ENCODE peak calls at places on chromosomes 7 and 10, in four cellular contexts. Z is thoracic aorta, K is bronchial epithelial cell, R is epithelial cell of esophagus. G is an unnamed sample.

GRCh38 chr10:59968705-59969104 is 62.3 kb upstream of the CCDC6 start:
- DNase-seq in R (peak), Z (no peak), K (no peak), G (no peak)

GRCh38 chr10:36018996-36019395 is 376.9 kb upstream of the FZD8 start:
- DNase-seq in Z (no peak), K (no peak), R (no peak), G (no peak)

GRCh38 chr7:158025651-158026600 is 561.7 kb downstream of the PTPRN2 start:
- DNase-seq in Z (no peak), R (no peak), K (no peak), G (no peak)

GRCh38 chr7:51369746-51370145 is 53.1 kb upstream of the COBL start:
- DNase-seq in Z (no peak), R (peak), K (peak), G (no peak)

GRCh38 chr7:79452495-79453265 is 787 bp downstream of the MAGI2 start:
- DNase-seq in Z (no peak), R (peak), K (no peak), G (no peak)

GRCh38 chr7:142785841-142786250 is 15.1 kb downstream of the PRSS2 start:
- DNase-seq in Z (no peak), R (no peak), K (no peak), G (no peak)

GRCh38 chr7:87447251-87447650 is 28.2 kb downstream of the ABCB4 start:
- DNase-seq in K (no peak), Z (no peak), R (no peak), G (no peak)

GRCh38 chr7:158301221-158301620 is 286.4 kb downstream of the PTPRN2 start:
- DNase-seq in Z (no peak), K (peak), R (no peak), G (no peak)

GRCh38 chr10:98039690-98040381 is 9.4 kb upstream of the CRTAC1 start:
- DNase-seq in R (no peak), K (no peak), Z (no peak), G (no peak)

GRCh38 chr10:57023626-57024025 is 662.6 kb upstream of the ZWINT start:
- DNase-seq in R (no peak), Z (no peak), K (no peak), G (no peak)

GRCh38 chr10:131170042-131170983 is 141.2 kb downstream of the TCERG1L start:
- DNase-seq in K (no peak), Z (no peak), R (no peak), G (no peak)

GRCh38 chr7:106421181-106421762 is 136.5 kb upstream of the NAMPT start:
- DNase-seq in K (peak), Z (peak), R (peak), G (no peak)

GRCh38 chr7:43240565-43240964 is 128.1 kb downstream of the HECW1 start:
- DNase-seq in Z (no peak), K (no peak), R (no peak), G (peak)

GRCh38 chr7:105649727-105650381 is 68.6 kb upstream of the EFCAB10 start:
- DNase-seq in K (peak), Z (no peak), R (peak), G (peak)

GRCh38 chr10:63313066-63313465 is 152.7 kb downstream of the JMJD1C start:
- DNase-seq in R (no peak), Z (no peak), K (no peak), G (no peak)

GRCh38 chr10:119268428-119268827 is 61.1 kb downstream of the GRK5 start:
- DNase-seq in R (no peak), K (no peak), Z (no peak), G (no peak)

GRCh38 chr7:96199421-96199820 is 122.5 kb downstream of the SLC25A13 start:
- DNase-seq in K (no peak), Z (no peak), R (no peak), G (no peak)

GRCh38 chr10:50987934-50988333 is 86.4 kb upstream of the PRKG1 start:
- DNase-seq in K (no peak), R (no peak), Z (no peak), G (no peak)

GRCh38 chr10:130495116-130495862 is 359.1 kb downstream of the GLRX3 start:
- DNase-seq in Z (no peak), R (no peak), K (no peak), G (no peak)

GRCh38 chr10:57786331-57786730 is 481.4 kb downstream of the IPMK start:
- DNase-seq in R (no peak), K (no peak), Z (no peak), G (no peak)

GRCh38 chr10:42753507-42754154 is 29.0 kb upstream of the BMS1 start:
- DNase-seq in R (no peak), K (no peak), Z (no peak), G (no peak)

GRCh38 chr7:137078781-137079180 is 210.3 kb downstream of the CHRM2 start:
- DNase-seq in K (peak), Z (no peak), R (peak), G (no peak)

GRCh38 chr10:101851411-101852116 is 8.0 kb upstream of the KCNIP2 start:
- DNase-seq in K (no peak), R (no peak), Z (no peak), G (no peak)

GRCh38 chr10:1411451-1411850 is 325.9 kb downstream of the ADARB2 start:
- DNase-seq in K (no peak), R (no peak), Z (no peak), G (no peak)

GRCh38 chr7:91880413-91881241 is at the start of gene MTERF1:
- DNase-seq in R (peak), Z (peak), K (peak), G (peak)

GRCh38 chr10:3763035-3763456 is 22.0 kb downstream of the KLF6 start:
- DNase-seq in R (peak), K (peak), Z (no peak), G (no peak)

GRCh38 chr10:48778193-48778857 is 93.7 kb downstream of the WDFY4 start:
- DNase-seq in R (no peak), Z (no peak), K (no peak), G (no peak)

GRCh38 chr10:10514790-10515189 is 502.9 kb upstream of the CELF2 start:
- DNase-seq in R (no peak), K (no peak), Z (no peak), G (no peak)

GRCh38 chr10:70835895-70836294 is 20.1 kb downstream of the SGPL1 start:
- DNase-seq in Z (no peak), K (no peak), R (peak), G (no peak)

GRCh38 chr7:140889645-140890044 is 35.1 kb downstream of the BRAF start:
- DNase-seq in K (no peak), Z (no peak), R (no peak), G (no peak)

GRCh38 chr10:101974091-101974799 is 81.7 kb downstream of the ARMH3 start:
- DNase-seq in Z (no peak), R (no peak), K (no peak), G (no peak)

GRCh38 chr7:42678315-42678714 is 233.6 kb downstream of the C7orf25 start:
- DNase-seq in Z (no peak), R (peak), K (no peak), G (no peak)

GRCh38 chr10:69226919-69227450 is 6.9 kb downstream of the HKDC1 start:
- DNase-seq in Z (no peak), R (no peak), K (no peak), G (no peak)

GRCh38 chr7:100584677-100585510 is 1.0 kb downstream of the LRCH4 start:
- DNase-seq in K (peak), Z (no peak), R (peak), G (peak)

GRCh38 chr7:115083935-115084334 is 162.0 kb downstream of the MDFIC start:
- DNase-seq in K (no peak), R (no peak), Z (no peak), G (no peak)

GRCh38 chr10:58723977-58724376 is 211.3 kb downstream of the BICC1 start:
- DNase-seq in K (peak), Z (no peak), R (peak), G (no peak)

GRCh38 chr7:1409555-1409954 is 49.7 kb downstream of the MICALL2 start:
- DNase-seq in Z (no peak), K (no peak), R (no peak), G (no peak)

GRCh38 chr7:1408466-1408865 is 50.8 kb downstream of the MICALL2 start:
- DNase-seq in K (no peak), R (no peak), Z (no peak), G (no peak)

GRCh38 chr7:1404881-1405548 is 54.3 kb downstream of the MICALL2 start:
- DNase-seq in Z (no peak), R (no peak), K (no peak), G (no peak)

GRCh38 chr7:1410992-1411391 is 48.3 kb downstream of the MICALL2 start:
- DNase-seq in R (no peak), K (no peak), Z (no peak), G (no peak)

GRCh38 chr7:1407883-1408282 is 51.4 kb downstream of the MICALL2 start:
- DNase-seq in R (no peak), K (no peak), Z (no peak), G (no peak)
- H3K4me3 ChIP-seq in R (no peak), K (no peak), Z (no peak), G (no peak)

GRCh38 chr7:151342102-151342646 is 562 bp downstream of the NUB1 start:
- DNase-seq in Z (no peak), R (no peak), K (peak), G (no peak)

GRCh38 chr7:151341357-151342101 is at the start of gene NUB1:
- DNase-seq in K (peak), R (peak), Z (peak), G (peak)

GRCh38 chr7:151339651-151340377 is 1.8 kb upstream of the NUB1 start:
- DNase-seq in Z (no peak), R (no peak), K (no peak), G (no peak)

GRCh38 chr7:151342811-151343210 is 1.2 kb downstream of the NUB1 start:
- DNase-seq in Z (no peak), K (no peak), R (no peak), G (no peak)

DNA sequence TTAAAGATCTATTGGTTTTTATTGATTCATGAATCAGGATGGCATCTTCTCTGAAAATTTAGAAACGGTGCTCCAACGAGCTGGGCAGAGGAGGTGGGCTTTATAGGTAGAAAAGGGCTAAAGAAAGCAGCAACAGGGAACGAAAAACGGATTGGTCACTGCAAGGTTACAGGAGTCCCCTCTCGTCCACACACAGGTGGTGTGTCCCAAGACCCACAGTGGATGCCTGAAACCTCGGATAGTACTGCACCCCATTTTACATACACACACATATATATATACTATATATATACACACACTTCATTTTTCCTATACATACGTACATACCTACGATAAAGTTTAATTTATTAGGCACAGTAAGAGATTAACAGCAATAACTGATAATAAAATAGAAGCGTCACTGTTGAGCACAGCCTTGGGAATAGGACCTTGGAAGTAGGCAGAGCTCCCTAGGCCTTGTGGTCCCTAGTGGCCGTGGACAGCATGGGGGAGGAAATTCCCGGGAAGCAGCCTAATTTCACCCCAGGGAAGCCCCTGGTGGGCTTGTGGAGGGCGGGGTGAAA is 737 bp upstream of the NUB1 start:
- DNase-seq in K (no peak), Z (no peak), R (no peak), G (no peak)
- TF ChIP-seq CTCF in K (no peak), Z (no peak), R (peak), G (no peak)

GRCh38 chr7:128868624-128869137 is 6.0 kb downstream of the ATP6V1F start:
- DNase-seq in R (no peak), Z (no peak), K (no peak), G (no peak)
- H3K4me3 ChIP-seq in R (peak), Z (peak), K (peak), G (peak)

DNA sequence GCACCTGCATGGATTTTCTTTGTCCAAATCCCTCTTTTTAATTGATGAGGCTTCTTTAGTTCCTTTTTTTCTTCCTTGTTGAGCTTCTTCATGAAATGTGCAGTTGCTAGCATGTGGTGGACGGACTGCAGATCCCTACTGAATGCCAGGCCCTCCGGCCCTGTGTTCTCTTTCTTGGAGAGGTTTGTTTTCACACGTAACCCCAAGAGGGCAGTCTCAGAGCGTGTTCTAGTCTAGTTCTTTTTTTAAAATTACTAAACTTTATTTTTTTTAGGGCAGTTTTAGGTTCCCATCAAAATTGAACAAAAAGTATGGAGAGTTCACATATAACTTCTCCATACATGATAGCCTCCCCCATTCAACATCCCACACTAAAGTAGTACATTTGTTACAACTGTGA is 190.0 kb downstream of the CFTR start:
- DNase-seq in Z (no peak), K (no peak), R (no peak), G (no peak)
- TF ChIP-seq CTCF in Z (no peak), K (no peak), R (no peak), G (no peak)

GRCh38 chr7:129780257-129781127 is 169.0 kb downstream of the NRF1 start:
- DNase-seq in R (peak), Z (no peak), K (peak), G (peak)

GRCh38 chr7:129777993-129778769 is 166.7 kb downstream of the NRF1 start:
- DNase-seq in K (no peak), Z (no peak), R (no peak), G (no peak)

GRCh38 chr7:129781128-129781855 is 169.8 kb downstream of the NRF1 start:
- DNase-seq in R (no peak), Z (no peak), K (no peak), G (no peak)

GRCh38 chr7:129778770-129779601 is 167.5 kb downstream of the NRF1 start:
- DNase-seq in K (no peak), R (peak), Z (no peak), G (no peak)

DNA sequence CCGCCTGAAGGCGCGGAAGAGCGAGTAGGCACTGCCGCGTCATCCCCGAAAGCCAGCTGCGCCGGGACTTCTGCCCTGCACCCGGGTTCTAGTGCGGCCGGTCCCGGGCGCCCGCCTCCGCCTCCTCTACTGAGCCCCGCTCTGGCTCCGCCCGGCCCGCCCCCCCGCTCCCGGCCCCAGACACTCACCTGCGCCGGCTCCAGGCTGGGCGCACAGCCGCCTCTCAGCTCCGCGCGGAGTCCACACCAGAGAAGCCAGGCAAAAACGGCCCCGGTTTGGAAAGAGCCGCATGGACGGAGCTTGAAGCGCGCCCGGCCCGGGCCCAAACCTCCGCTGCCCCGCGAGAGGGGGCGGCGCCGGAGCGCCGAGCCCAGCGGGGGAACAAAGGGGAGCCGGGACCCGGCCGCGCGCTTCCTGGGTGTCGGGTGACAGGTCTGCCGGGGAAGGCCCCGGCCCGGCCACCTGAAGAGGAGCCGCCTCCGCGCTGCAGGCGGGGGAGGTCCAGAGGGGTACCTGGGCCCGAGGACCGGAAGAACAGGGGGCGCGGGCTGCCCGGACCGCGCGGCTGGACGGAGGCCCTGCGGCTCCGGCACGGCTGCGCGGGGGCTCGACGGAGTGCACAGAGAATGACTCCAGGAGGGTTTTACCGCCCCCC is 168.2 kb downstream of the NRF1 start:
- DNase-seq in K (peak), R (peak), Z (no peak), G (peak)
- H3K4me3 ChIP-seq in K (peak), R (peak), Z (peak), G (peak)

GRCh38 chr10:132788180-132788830 is 2.4 kb upstream of the NKX6-2 start:
- DNase-seq in K (no peak), Z (no peak), R (peak), G (no peak)
- TF ChIP-seq CTCF in K (peak), Z (no peak), R (no peak), G (peak)

DNA sequence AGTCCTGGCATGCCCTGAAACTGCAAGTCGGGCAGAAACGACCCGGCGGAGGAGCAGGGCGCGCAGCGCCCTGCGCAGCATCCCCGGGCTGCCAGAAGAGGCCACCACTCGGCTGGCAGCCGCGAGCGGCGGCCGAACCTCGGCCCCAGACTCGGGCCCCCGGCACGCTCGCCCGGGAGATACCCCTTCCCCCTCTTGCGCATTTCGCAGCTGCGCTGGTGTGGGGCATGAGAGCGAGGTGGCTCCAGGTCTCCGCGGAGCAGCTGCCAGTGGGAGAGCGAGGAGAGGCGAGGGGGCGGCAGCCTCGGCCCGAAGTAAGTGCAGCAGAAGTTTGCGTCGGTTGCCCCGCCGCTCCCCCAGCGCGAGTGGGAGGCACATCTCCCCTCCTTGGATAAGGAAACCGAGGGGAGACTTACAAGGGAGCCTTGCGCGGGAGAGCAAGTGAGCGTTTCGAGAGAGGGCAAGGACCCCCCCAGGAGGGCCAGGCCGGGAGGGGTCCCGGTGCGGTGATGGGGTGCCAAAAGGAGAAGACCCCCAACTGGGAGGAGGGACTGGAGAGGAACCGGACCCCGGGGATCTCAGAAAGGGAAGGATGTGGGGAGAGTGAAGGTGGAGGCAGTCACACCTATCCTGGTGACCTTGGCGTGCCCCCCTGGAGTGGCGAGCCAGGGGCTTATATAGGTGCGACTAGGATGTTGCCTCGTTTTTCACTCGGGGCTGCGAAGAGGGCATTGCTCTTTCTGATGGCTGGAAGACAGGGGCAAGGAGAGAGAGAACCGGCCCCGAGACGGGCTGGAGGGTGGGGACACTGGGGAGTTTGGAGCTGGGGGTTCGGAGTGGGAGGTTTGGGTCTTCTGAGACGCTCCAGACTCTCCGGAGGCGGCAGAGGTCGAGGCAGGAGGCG is 256.3 kb downstream of the OTUD1 start:
- DNase-seq in K (no peak), R (no peak), Z (no peak), G (no peak)
- H3K4me3 ChIP-seq in K (no peak), R (no peak), Z (peak), G (no peak)

GRCh38 chr7:5827755-5828154 is 46.3 kb upstream of the RNF216 start:
- DNase-seq in K (peak), Z (no peak), R (peak), G (no peak)
- TF ChIP-seq CTCF in K (peak), Z (no peak), R (peak), G (peak)